ENCODE peak calls at places on chromosomes 6 and 20, in four cellular contexts. One of them, this sample, is unnamed.

GRCh38 chr6:7200598-7201443 is 93.1 kb downstream of the RREB1 start:
- DNase-seq in GM12878: no peak
- DNase-seq in SK-N-SH: no peak
- DNase-seq in K562: peak; percentile 47
- DNase-seq in this sample: no peak

GRCh38 chr6:143513410-143513809 is 1.9 kb upstream of the FUCA2 start:
- DNase-seq in SK-N-SH: peak; percentile 23
- DNase-seq in K562: peak; percentile 45
- DNase-seq in GM12878: no peak
- DNase-seq in this sample: peak; percentile 43

GRCh38 chr20:17611540-17612286 is 41.8 kb downstream of the DSTN start:
- DNase-seq in GM12878: no peak
- DNase-seq in K562: no peak
- DNase-seq in SK-N-SH: peak; percentile 43
- DNase-seq in this sample: no peak

GRCh38 chr6:20696676-20697075 is 162.4 kb downstream of the CDKAL1 start:
- DNase-seq in K562: no peak
- DNase-seq in GM12878: no peak
- DNase-seq in SK-N-SH: no peak
- DNase-seq in this sample: no peak

GRCh38 chr20:51437182-51437923 is 105.2 kb downstream of the NFATC2 start:
- DNase-seq in K562: no peak
- DNase-seq in GM12878: no peak
- DNase-seq in SK-N-SH: no peak
- DNase-seq in this sample: no peak

GRCh38 chr20:6282642-6283041 is 159.8 kb upstream of the FERMT1 start:
- DNase-seq in GM12878: no peak
- DNase-seq in SK-N-SH: no peak
- DNase-seq in K562: no peak
- DNase-seq in this sample: no peak

GRCh38 chr20:50368813-50369224 is 141.4 kb upstream of the PTPN1 start:
- DNase-seq in GM12878: no peak
- DNase-seq in K562: peak; percentile 79
- DNase-seq in SK-N-SH: no peak
- DNase-seq in this sample: no peak

GRCh38 chr20:49612127-49612738 is 44.3 kb upstream of the PTGIS start:
- DNase-seq in GM12878: no peak
- DNase-seq in K562: no peak
- DNase-seq in SK-N-SH: no peak
- DNase-seq in this sample: no peak

GRCh38 chr6:134607411-134607810 is 289.5 kb upstream of the SGK1 start:
- DNase-seq in SK-N-SH: no peak
- DNase-seq in GM12878: no peak
- DNase-seq in K562: no peak
- DNase-seq in this sample: no peak

GRCh38 chr20:54980321-54980960 is 505.0 kb downstream of the DOK5 start:
- DNase-seq in GM12878: no peak
- DNase-seq in SK-N-SH: peak; percentile 24
- DNase-seq in K562: no peak
- DNase-seq in this sample: no peak

GRCh38 chr20:6588296-6588695 is 179.2 kb upstream of the BMP2 start:
- DNase-seq in GM12878: no peak
- DNase-seq in SK-N-SH: no peak
- DNase-seq in K562: no peak
- DNase-seq in this sample: no peak

GRCh38 chr6:52543729-52544324 is 33.0 kb downstream of the TRAM2 start:
- DNase-seq in SK-N-SH: no peak
- DNase-seq in GM12878: no peak
- DNase-seq in K562: no peak
- DNase-seq in this sample: no peak

GRCh38 chr6:128964233-128964755 is 81.4 kb downstream of the LAMA2 start:
- DNase-seq in SK-N-SH: no peak
- DNase-seq in GM12878: no peak
- DNase-seq in K562: no peak
- DNase-seq in this sample: no peak

GRCh38 chr6:148874698-148875293 is 128.0 kb downstream of the UST start:
- DNase-seq in SK-N-SH: no peak
- DNase-seq in GM12878: no peak
- DNase-seq in K562: no peak
- DNase-seq in this sample: no peak

GRCh38 chr20:31549513-31549880 is 35.3 kb downstream of the HM13 start:
- DNase-seq in K562: no peak
- DNase-seq in SK-N-SH: no peak
- DNase-seq in GM12878: no peak
- DNase-seq in this sample: no peak

GRCh38 chr6:45116714-45117410 is 211.3 kb upstream of the RUNX2 start:
- DNase-seq in GM12878: no peak
- DNase-seq in SK-N-SH: no peak
- DNase-seq in K562: no peak
- DNase-seq in this sample: no peak

GRCh38 chr6:4664117-4664626 is 112.0 kb upstream of the CDYL start:
- DNase-seq in GM12878: no peak
- DNase-seq in K562: peak; percentile 45
- DNase-seq in SK-N-SH: no peak
- DNase-seq in this sample: no peak

GRCh38 chr20:6654490-6655247 is 112.8 kb upstream of the BMP2 start:
- DNase-seq in K562: no peak
- DNase-seq in GM12878: no peak
- DNase-seq in SK-N-SH: no peak
- DNase-seq in this sample: no peak

GRCh38 chr6:170438402-170438753 is 114.7 kb downstream of the PSMB1 start:
- DNase-seq in K562: peak; percentile 60
- DNase-seq in GM12878: no peak
- DNase-seq in SK-N-SH: peak; percentile 96
- DNase-seq in this sample: no peak

GRCh38 chr20:59661621-59662020 is 57.3 kb downstream of the PHACTR3 start:
- DNase-seq in K562: no peak
- DNase-seq in GM12878: no peak
- DNase-seq in SK-N-SH: no peak
- DNase-seq in this sample: no peak

GRCh38 chr20:57398901-57399535 is 7.8 kb downstream of the RBM38 start:
- DNase-seq in SK-N-SH: no peak
- DNase-seq in GM12878: no peak
- DNase-seq in K562: no peak
- DNase-seq in this sample: no peak

GRCh38 chr20:37610203-37610798 is 82.6 kb upstream of the BLCAP start:
- DNase-seq in GM12878: no peak
- DNase-seq in SK-N-SH: no peak
- DNase-seq in K562: no peak
- DNase-seq in this sample: no peak

GRCh38 chr20:16639027-16639941 is 66.0 kb upstream of the KIF16B start:
- DNase-seq in SK-N-SH: no peak
- DNase-seq in K562: no peak
- DNase-seq in GM12878: no peak
- DNase-seq in this sample: no peak

GRCh38 chr6:37373822-37374514 is 20.2 kb downstream of the RNF8 start:
- DNase-seq in SK-N-SH: no peak
- DNase-seq in GM12878: no peak
- DNase-seq in K562: no peak
- DNase-seq in this sample: no peak

GRCh38 chr20:20941468-20941889 is 164.7 kb downstream of the LINC00237 start:
- DNase-seq in GM12878: no peak
- DNase-seq in K562: no peak
- DNase-seq in SK-N-SH: no peak
- DNase-seq in this sample: no peak

GRCh38 chr6:18262812-18263560 is 1.3 kb downstream of the DEK start:
- DNase-seq in GM12878: peak; percentile 78
- DNase-seq in SK-N-SH: no peak
- DNase-seq in K562: no peak
- DNase-seq in this sample: no peak

GRCh38 chr6:119096683-119097310 is 18.3 kb upstream of the FAM184A start:
- DNase-seq in K562: no peak
- DNase-seq in SK-N-SH: no peak
- DNase-seq in GM12878: no peak
- DNase-seq in this sample: no peak

GRCh38 chr20:23455641-23456040 is 3.0 kb upstream of the CST11 start:
- DNase-seq in SK-N-SH: no peak
- DNase-seq in GM12878: no peak
- DNase-seq in K562: no peak
- DNase-seq in this sample: no peak

GRCh38 chr6:44105146-44105545 is 22.1 kb downstream of the MRPL14 start:
- DNase-seq in SK-N-SH: peak; percentile 37
- DNase-seq in GM12878: no peak
- DNase-seq in K562: no peak
- DNase-seq in this sample: no peak

GRCh38 chr20:62770916-62771315 is 25.4 kb upstream of the MRGBP start:
- DNase-seq in SK-N-SH: no peak
- DNase-seq in K562: no peak
- DNase-seq in GM12878: no peak
- DNase-seq in this sample: no peak

GRCh38 chr20:62772994-62773858 is 23.0 kb upstream of the MRGBP start:
- DNase-seq in GM12878: no peak
- DNase-seq in K562: no peak
- DNase-seq in SK-N-SH: no peak
- DNase-seq in this sample: no peak

GRCh38 chr20:62771396-62772102 is 24.7 kb upstream of the MRGBP start:
- DNase-seq in GM12878: no peak
- DNase-seq in SK-N-SH: no peak
- DNase-seq in K562: no peak
- DNase-seq in this sample: no peak

GRCh38 chr20:62772618-62772993 is 23.7 kb upstream of the MRGBP start:
- DNase-seq in K562: no peak
- DNase-seq in GM12878: no peak
- DNase-seq in SK-N-SH: no peak
- DNase-seq in this sample: no peak

GRCh38 chr20:62772103-62772611 is 24.1 kb upstream of the MRGBP start:
- DNase-seq in SK-N-SH: no peak
- DNase-seq in K562: no peak
- DNase-seq in GM12878: no peak
- DNase-seq in this sample: no peak
- TF ChIP-seq GABPA in SK-N-SH: no peak
- TF ChIP-seq GABPA in K562: no peak
- TF ChIP-seq GABPA in GM12878: no peak
- TF ChIP-seq GABPA in this sample: no peak

GRCh38 chr6:77074037-77074713 is 389.1 kb downstream of the HTR1B start:
- DNase-seq in SK-N-SH: no peak
- DNase-seq in K562: no peak
- DNase-seq in GM12878: no peak
- DNase-seq in this sample: no peak

GRCh38 chr6:77073410-77073760 is 389.9 kb downstream of the HTR1B start:
- DNase-seq in SK-N-SH: no peak
- DNase-seq in K562: no peak
- DNase-seq in GM12878: no peak
- DNase-seq in this sample: no peak

GRCh38 chr6:77072694-77073409 is 390.4 kb downstream of the HTR1B start:
- DNase-seq in K562: no peak
- DNase-seq in SK-N-SH: no peak
- DNase-seq in GM12878: no peak
- DNase-seq in this sample: no peak
- TF ChIP-seq REST in K562: no peak
- TF ChIP-seq REST in SK-N-SH: no peak
- TF ChIP-seq REST in GM12878: no peak
- TF ChIP-seq REST in this sample: no peak

DNA sequence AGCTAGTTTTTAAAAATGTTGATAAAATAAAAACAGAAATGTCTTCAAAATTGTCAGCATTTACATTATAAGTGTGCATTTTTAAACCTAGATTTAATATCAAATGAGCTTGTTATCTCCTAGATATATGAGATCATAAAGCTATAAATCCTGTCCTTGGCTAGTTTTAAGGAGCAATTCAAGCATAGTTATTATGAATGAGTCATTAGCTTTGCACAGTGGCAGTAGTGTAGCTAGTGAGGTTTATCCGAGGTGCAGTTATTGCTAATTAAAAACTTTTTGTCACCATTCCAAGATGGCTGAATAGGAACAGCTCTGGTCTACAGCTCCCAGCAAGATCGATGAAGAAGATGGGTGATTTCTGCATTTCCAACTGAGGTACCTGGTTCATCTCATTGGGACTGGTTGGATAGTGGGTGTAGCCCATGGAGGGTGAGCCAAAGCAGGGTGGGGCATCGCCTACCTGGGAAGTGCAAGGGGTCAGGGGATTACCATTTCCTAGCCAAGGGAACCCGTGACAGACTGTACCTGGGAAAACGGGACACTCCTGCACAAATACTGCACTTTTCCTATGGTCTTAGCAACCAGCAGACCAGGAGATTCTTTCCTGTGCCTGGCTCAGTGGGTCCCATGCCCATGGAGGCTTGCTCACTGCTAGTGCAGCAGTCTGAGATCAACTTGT is 108.8 kb upstream of the SYNCRIP start:
- DNase-seq in K562: no peak
- DNase-seq in SK-N-SH: no peak
- DNase-seq in GM12878: no peak
- DNase-seq in this sample: no peak
- TF ChIP-seq GABPA in K562: no peak
- TF ChIP-seq GABPA in SK-N-SH: no peak
- TF ChIP-seq GABPA in GM12878: no peak
- TF ChIP-seq GABPA in this sample: no peak

DNA sequence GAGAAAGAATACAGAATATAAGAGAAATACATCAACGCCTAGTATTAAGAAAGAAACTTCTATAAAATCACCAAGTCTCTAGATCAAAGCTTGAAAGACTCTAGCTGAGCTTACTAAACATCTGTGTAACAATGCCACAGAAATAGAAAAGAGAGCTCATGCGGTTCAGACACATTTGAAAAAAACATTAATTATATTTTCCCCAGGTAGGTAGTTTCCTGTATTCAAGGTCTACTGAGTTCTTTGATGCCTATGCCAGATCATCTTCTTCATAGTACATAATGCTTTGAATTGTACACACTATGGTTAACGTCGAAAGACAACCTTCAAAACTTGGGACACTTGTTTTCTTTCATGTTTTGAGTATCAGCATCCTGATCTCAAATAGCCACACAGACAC is 11.3 kb downstream of the MOXD1 start:
- DNase-seq in GM12878: no peak
- DNase-seq in K562: no peak
- DNase-seq in SK-N-SH: no peak
- DNase-seq in this sample: no peak
- TF ChIP-seq REST in GM12878: no peak
- TF ChIP-seq REST in K562: no peak
- TF ChIP-seq REST in SK-N-SH: no peak
- TF ChIP-seq REST in this sample: no peak

GRCh38 chr6:145749632-145750031 is 14.3 kb upstream of the EPM2A start:
- DNase-seq in GM12878: no peak
- DNase-seq in SK-N-SH: no peak
- DNase-seq in K562: no peak
- DNase-seq in this sample: no peak

GRCh38 chr6:145745861-145746260 is 10.5 kb upstream of the EPM2A start:
- DNase-seq in SK-N-SH: no peak
- DNase-seq in GM12878: no peak
- DNase-seq in K562: no peak
- DNase-seq in this sample: no peak

GRCh38 chr6:145743325-145743724 is 8.0 kb upstream of the EPM2A start:
- DNase-seq in GM12878: no peak
- DNase-seq in K562: no peak
- DNase-seq in SK-N-SH: no peak
- DNase-seq in this sample: no peak

GRCh38 chr6:145744619-145745018 is 9.3 kb upstream of the EPM2A start:
- DNase-seq in SK-N-SH: no peak
- DNase-seq in GM12878: no peak
- DNase-seq in K562: no peak
- DNase-seq in this sample: no peak
- TF ChIP-seq GABPA in SK-N-SH: no peak
- TF ChIP-seq GABPA in GM12878: no peak
- TF ChIP-seq GABPA in K562: no peak
- TF ChIP-seq GABPA in this sample: no peak